ENCODE peak calls at places on chromosomes 3 and 15, in five cellular contexts. R, C, S, B and J are unnamed samples.

GRCh38 chr3:38987456-38987855 is 64.3 kb downstream of the SCN11A start:
- DNase-seq in R (no peak), C (no peak), S (no peak), B (no peak), J (no peak)

GRCh38 chr3:27176256-27176655 is 192.9 kb downstream of the NEK10 start:
- DNase-seq in R (no peak), C (no peak), S (no peak), B (no peak), J (no peak)

GRCh38 chr3:177681156-177681555 is 483.9 kb upstream of the TBL1XR1 start:
- DNase-seq in R (no peak), C (no peak), S (no peak), B (no peak), J (no peak)

GRCh38 chr3:187709155-187709554 is 6.8 kb upstream of the RTP2 start:
- DNase-seq in R (no peak), C (no peak), S (no peak), B (peak), J (no peak)

GRCh38 chr3:105679951-105680350 is 188.9 kb downstream of the CBLB start:
- DNase-seq in R (no peak), C (no peak), S (no peak), B (no peak), J (no peak)

GRCh38 chr3:101809178-101810022 is 30.4 kb downstream of the NXPE3 start:
- DNase-seq in R (peak), C (no peak), S (no peak), B (peak), J (peak)

GRCh38 chr15:71691700-71692417 is 118.5 kb upstream of the NR2E3 start:
- DNase-seq in R (no peak), C (no peak), S (no peak), B (no peak), J (no peak)

GRCh38 chr3:170162630-170163029 is 18.9 kb downstream of the PHC3 start:
- DNase-seq in R (no peak), C (no peak), S (no peak), B (no peak), J (no peak)

GRCh38 chr3:124587053-124587408 is 143.2 kb upstream of the UMPS start:
- DNase-seq in R (no peak), C (no peak), S (no peak), B (peak), J (no peak)

GRCh38 chr3:99842826-99843589 is 25.3 kb downstream of the CMSS1 start:
- DNase-seq in R (no peak), C (no peak), S (no peak), B (no peak), J (no peak)

GRCh38 chr3:156614642-156615511 is 59.5 kb upstream of the TIPARP start:
- DNase-seq in R (no peak), C (no peak), S (no peak), B (no peak), J (no peak)

GRCh38 chr3:108416111-108416869 is 94.1 kb downstream of the MYH15 start:
- DNase-seq in R (no peak), C (no peak), S (no peak), B (no peak), J (no peak)

GRCh38 chr15:70299931-70300858 is 202.5 kb upstream of the TLE3 start:
- DNase-seq in R (peak), C (no peak), S (peak), B (no peak), J (no peak)

GRCh38 chr3:147509444-147509843 is 100.3 kb downstream of the ZIC1 start:
- DNase-seq in R (no peak), C (no peak), S (no peak), B (no peak), J (no peak)

GRCh38 chr3:51773529-51773928 is 5.5 kb downstream of the IQCF6 start:
- DNase-seq in R (no peak), C (no peak), S (no peak), B (no peak), J (no peak)

GRCh38 chr3:189132125-189132744 is 39.5 kb upstream of the TPRG1 start:
- DNase-seq in R (peak), C (no peak), S (peak), B (no peak), J (peak)

GRCh38 chr3:117820900-117821299 is 1111.3 kb downstream of the TUSC7 start:
- DNase-seq in R (no peak), C (no peak), S (no peak), B (no peak), J (no peak)

GRCh38 chr3:44476963-44477311 is 533 bp downstream of the ZNF445 start:
- DNase-seq in R (no peak), C (no peak), S (no peak), B (no peak), J (no peak)

GRCh38 chr3:161689699-161690098 is 193.1 kb downstream of the OTOL1 start:
- DNase-seq in R (no peak), C (no peak), S (no peak), B (no peak), J (no peak)